ENCODE peak calls at places on chromosome 2, in nine cellular contexts. V, P, K, J, S, U, B, L and Y are unnamed samples. For H3K4me1, the result is how much of the 10 kb centered on the place peaks cover.

GRCh38 chr2:64291181-64291580 is 147.0 kb upstream of the PELI1 start:
- DNase-seq in V (no peak), P (no peak), K (no peak), J (no peak), S (no peak), U (peak), B (no peak), L (no peak), Y (no peak)

GRCh38 chr2:17538022-17538843 is 2.3 kb upstream of the VSNL1 start:
- DNase-seq in V (no peak), P (no peak), K (no peak), J (peak), S (no peak), U (peak), B (no peak), L (no peak), Y (no peak)

GRCh38 chr2:1210352-1210751 is 202.9 kb upstream of the TPO start:
- DNase-seq in V (no peak), P (no peak), K (no peak), J (no peak), S (no peak), U (no peak), B (no peak), L (no peak), Y (no peak)

GRCh38 chr2:168037772-168038171 is 209.6 kb downstream of the STK39 start:
- DNase-seq in V (no peak), P (no peak), K (no peak), J (no peak), S (no peak), U (no peak), B (no peak), L (no peak), Y (no peak)

GRCh38 chr2:20448246-20449046 is 1.6 kb downstream of the RHOB start:
- DNase-seq in V (no peak), P (no peak), K (no peak), J (no peak), S (no peak), U (no peak), B (no peak), L (no peak), Y (no peak)

GRCh38 chr2:212360068-212360460 is 178.5 kb downstream of the ERBB4 start:
- DNase-seq in V (no peak), P (no peak), K (no peak), J (no peak), S (no peak), U (no peak), B (no peak), L (no peak), Y (no peak)

GRCh38 chr2:99430614-99431258 is 59.1 kb downstream of the REV1 start:
- DNase-seq in V (no peak), P (no peak), K (no peak), J (no peak), S (no peak), U (no peak), B (no peak), L (no peak), Y (no peak)

GRCh38 chr2:54809814-54810213 is 86.4 kb downstream of the EML6 start:
- DNase-seq in V (no peak), P (no peak), K (no peak), J (no peak), S (no peak), U (no peak), B (no peak), L (no peak), Y (no peak)

GRCh38 chr2:231357931-231358330 is 37.6 kb upstream of the B3GNT7 start:
- DNase-seq in V (no peak), P (peak), K (no peak), J (no peak), S (no peak), U (no peak), B (no peak), L (no peak), Y (no peak)

GRCh38 chr2:204425821-204426220 is 119.5 kb upstream of the PARD3B start:
- DNase-seq in V (no peak), P (no peak), K (no peak), J (no peak), S (no peak), U (no peak), B (no peak), L (no peak), Y (no peak)

GRCh38 chr2:96546321-96546720 is 9.8 kb downstream of the ARID5A start:
- DNase-seq in V (no peak), P (no peak), K (no peak), J (no peak), S (no peak), U (no peak), B (no peak), L (no peak), Y (no peak)

GRCh38 chr2:149598014-149598395 is 10.4 kb upstream of the MMADHC start:
- DNase-seq in V (no peak), P (no peak), K (no peak), J (no peak), S (no peak), U (peak), B (no peak), L (no peak), Y (no peak)

GRCh38 chr2:26075173-26075572 is 41.3 kb downstream of the RAB10 start:
- DNase-seq in V (no peak), P (no peak), K (no peak), J (no peak), S (no peak), U (no peak), B (no peak), L (no peak), Y (no peak)

DNA sequence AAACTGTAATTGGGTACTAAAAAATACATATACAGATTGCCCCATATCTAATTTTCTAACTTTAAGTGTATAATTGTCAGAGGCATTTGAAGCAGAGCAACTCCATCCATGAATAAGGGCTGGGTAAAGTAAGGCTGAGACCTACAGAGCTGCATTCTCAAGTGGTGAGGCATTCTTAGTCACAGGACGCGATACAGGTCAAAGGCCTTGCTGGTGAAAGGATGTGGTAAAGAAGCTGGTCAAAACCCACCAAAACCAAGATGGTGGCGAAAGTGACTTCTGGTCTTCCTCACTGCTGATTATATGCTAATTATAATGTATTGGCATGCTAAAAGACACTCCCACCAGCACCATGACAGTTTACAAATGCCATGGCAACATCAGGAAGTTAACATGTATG is 50.0 kb downstream of the SLC8A1 start:
- DNase-seq in V (no peak), P (no peak), K (no peak), J (no peak), S (no peak), U (no peak), B (no peak), L (no peak), Y (no peak)
- H3K27ac ChIP-seq in V (no peak), P (no peak), K (no peak), J (no peak), S (no peak), U (no peak), B (no peak), L (no peak), Y (no peak)

GRCh38 chr2:136132840-136133570 is 15.1 kb upstream of the CXCR4 start:
- DNase-seq in V (peak), P (no peak), K (no peak), J (no peak), S (no peak), U (no peak), B (no peak), L (no peak), Y (no peak)
- H3K4me1 ChIP-seq in V (half or more), P (under half), K (under half), J (under half), S (under half), U (under half), B (half or more), L (half or more), Y (half or more)

GRCh38 chr2:28809927-28810326 is 707 bp upstream of the SPDYA start:
- DNase-seq in V (no peak), P (no peak), K (no peak), J (no peak), S (no peak), U (no peak), B (no peak), L (no peak), Y (no peak)
- H3K4me3 ChIP-seq in V (no peak), P (peak), K (peak), J (peak), S (peak), U (peak), B (peak), L (no peak), Y (peak)

DNA sequence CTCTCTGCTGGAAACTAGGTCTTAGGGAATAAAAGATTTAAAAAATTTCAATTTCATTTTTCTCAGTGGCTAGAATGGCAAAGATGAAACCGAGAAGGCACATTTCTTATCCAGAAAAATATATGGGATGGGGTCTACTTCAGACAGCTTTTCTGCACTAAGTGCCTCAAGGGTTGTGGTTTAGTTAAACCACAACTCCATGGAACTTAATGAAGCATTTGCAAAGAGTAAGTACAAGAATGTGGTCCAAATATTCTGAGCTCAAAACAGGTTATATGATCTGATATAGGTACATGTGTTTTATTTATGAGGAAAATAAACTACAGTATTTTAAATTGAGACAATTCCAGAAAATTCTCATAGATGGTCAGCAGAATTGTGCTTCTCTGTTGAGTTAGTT is 101.8 kb upstream of the FZD5 start:
- DNase-seq in V (no peak), P (no peak), K (no peak), J (no peak), S (no peak), U (no peak), B (no peak), L (no peak), Y (no peak)
- H3K27ac ChIP-seq in V (no peak), P (no peak), K (no peak), J (no peak), S (no peak), U (no peak), B (no peak), L (no peak), Y (no peak)

DNA sequence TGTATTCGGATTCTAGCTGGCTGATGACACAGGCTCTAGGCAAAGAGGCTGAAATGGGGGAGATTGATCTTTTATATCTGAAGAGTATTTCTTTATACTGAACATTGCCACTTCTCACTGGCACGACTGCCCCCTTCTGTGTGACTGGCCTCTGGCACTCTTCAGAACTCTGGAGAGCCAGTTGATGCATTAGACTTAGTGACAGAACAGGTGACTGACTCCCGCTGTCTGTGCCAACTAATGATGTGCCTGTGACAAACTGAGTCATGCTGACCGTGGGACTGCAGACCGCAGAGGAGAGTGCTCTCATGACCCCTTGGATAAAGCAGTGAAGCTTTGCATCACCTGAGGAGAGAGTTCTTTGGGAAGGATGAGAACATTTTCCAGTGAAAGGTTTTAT is 14.4 kb downstream of the MGAT5 start:
- DNase-seq in V (no peak), P (no peak), K (no peak), J (no peak), S (no peak), U (no peak), B (no peak), L (no peak), Y (no peak)
- H3K4me1 ChIP-seq in V (under half), P (under half), K (under half), J (under half), S (under half), U (under half), B (under half), L (under half), Y (under half)

GRCh38 chr2:72864500-72864899 is 22.7 kb upstream of the SPR start:
- DNase-seq in V (no peak), P (no peak), K (no peak), J (no peak), S (no peak), U (no peak), B (no peak), L (no peak), Y (no peak)
- H3K4me3 ChIP-seq in V (no peak), P (no peak), K (no peak), J (no peak), S (no peak), U (no peak), B (no peak), L (no peak), Y (no peak)

GRCh38 chr2:19355416-19355821 is 3.0 kb downstream of the OSR1 start:
- DNase-seq in V (no peak), P (no peak), K (no peak), J (no peak), S (no peak), U (no peak), B (no peak), L (no peak), Y (no peak)

GRCh38 chr2:19354417-19355022 is 3.9 kb downstream of the OSR1 start:
- DNase-seq in V (no peak), P (no peak), K (no peak), J (no peak), S (no peak), U (no peak), B (no peak), L (no peak), Y (no peak)

GRCh38 chr2:19356545-19357382 is 1.7 kb downstream of the OSR1 start:
- DNase-seq in V (no peak), P (no peak), K (no peak), J (peak), S (no peak), U (no peak), B (no peak), L (no peak), Y (no peak)

GRCh38 chr2:19357383-19358241 is 811 bp downstream of the OSR1 start:
- DNase-seq in V (no peak), P (peak), K (no peak), J (peak), S (no peak), U (peak), B (no peak), L (no peak), Y (no peak)

GRCh38 chr2:19355931-19356544 is 2.4 kb downstream of the OSR1 start:
- DNase-seq in V (no peak), P (no peak), K (no peak), J (peak), S (no peak), U (no peak), B (no peak), L (no peak), Y (no peak)
- H3K27ac ChIP-seq in V (no peak), P (no peak), K (peak), J (no peak), S (no peak), U (peak), B (no peak), L (peak), Y (no peak)

GRCh38 chr2:152564754-152565551 is 152.3 kb downstream of the PRPF40A start:
- DNase-seq in V (no peak), P (no peak), K (no peak), J (no peak), S (peak), U (no peak), B (no peak), L (no peak), Y (no peak)

GRCh38 chr2:152566034-152566727 is 151.1 kb downstream of the PRPF40A start:
- DNase-seq in V (no peak), P (no peak), K (no peak), J (no peak), S (peak), U (no peak), B (no peak), L (no peak), Y (no peak)

GRCh38 chr2:152561251-152561650 is 156.0 kb downstream of the PRPF40A start:
- DNase-seq in V (no peak), P (no peak), K (no peak), J (no peak), S (no peak), U (no peak), B (no peak), L (no peak), Y (no peak)

GRCh38 chr2:152560163-152560562 is 157.1 kb downstream of the PRPF40A start:
- DNase-seq in V (no peak), P (no peak), K (no peak), J (no peak), S (no peak), U (no peak), B (no peak), L (no peak), Y (no peak)

GRCh38 chr2:152562208-152562884 is 154.9 kb downstream of the PRPF40A start:
- DNase-seq in V (no peak), P (no peak), K (no peak), J (no peak), S (no peak), U (no peak), B (no peak), L (no peak), Y (no peak)
- H3K4me1 ChIP-seq in V (under half), P (under half), K (under half), J (under half), S (under half), U (under half), B (under half), L (under half), Y (under half)

GRCh38 chr2:121530563-121531334 is at the start of gene RNU4ATAC:
- DNase-seq in V (peak), P (peak), K (peak), J (peak), S (peak), U (peak), B (peak), L (peak), Y (peak)

GRCh38 chr2:121530210-121530562 is 494 bp upstream of the RNU4ATAC start:
- DNase-seq in V (no peak), P (peak), K (no peak), J (peak), S (peak), U (peak), B (no peak), L (peak), Y (no peak)

GRCh38 chr2:121527009-121527682 is 3.5 kb upstream of the RNU4ATAC start:
- DNase-seq in V (no peak), P (no peak), K (no peak), J (no peak), S (no peak), U (no peak), B (no peak), L (no peak), Y (no peak)

GRCh38 chr2:121532347-121532766 is 1.7 kb downstream of the RNU4ATAC start:
- DNase-seq in V (no peak), P (no peak), K (no peak), J (no peak), S (no peak), U (no peak), B (no peak), L (no peak), Y (no peak)

DNA sequence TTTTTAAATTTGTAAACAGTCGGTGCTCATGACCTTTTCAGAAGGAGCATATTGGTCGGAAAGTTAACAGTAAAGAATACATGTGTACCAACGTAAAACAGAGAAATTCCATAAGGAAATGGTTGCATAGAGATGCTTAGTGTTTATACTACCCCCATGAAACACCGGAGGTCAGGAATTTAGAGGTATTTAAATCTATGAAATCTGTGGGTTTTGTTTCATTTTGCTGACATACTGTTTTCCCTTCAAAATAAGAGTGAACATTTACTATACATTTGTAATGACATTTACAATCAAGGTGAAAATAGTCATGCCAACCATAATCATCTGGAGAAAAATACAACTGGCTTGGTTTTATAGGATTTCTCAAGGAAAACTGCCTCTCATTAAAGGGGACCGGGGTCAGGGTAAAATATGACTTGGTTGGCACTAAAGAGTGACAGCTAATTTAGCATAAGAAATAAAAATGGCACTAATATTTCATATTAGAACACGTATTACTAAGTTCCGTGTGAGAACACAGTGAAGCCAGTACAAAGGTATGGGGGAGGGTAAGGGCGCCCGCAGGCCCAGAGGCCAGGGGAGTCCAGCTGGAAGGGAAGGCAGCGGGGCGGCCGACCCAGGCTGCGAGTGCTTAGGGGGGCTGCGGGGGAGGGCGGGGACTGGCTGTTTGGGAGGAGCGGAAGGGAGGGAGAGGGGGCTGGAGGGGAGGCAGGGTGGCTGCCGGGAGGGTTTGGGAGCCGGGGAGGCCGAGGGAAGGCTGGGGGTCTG is 1.1 kb upstream of the RNU4ATAC start:
- DNase-seq in V (peak), P (peak), K (no peak), J (peak), S (no peak), U (peak), B (no peak), L (no peak), Y (no peak)
- H3K4me3 ChIP-seq in V (peak), P (peak), K (peak), J (peak), S (peak), U (peak), B (peak), L (peak), Y (peak)

GRCh38 chr2:46125798-46126197 is 171.4 kb upstream of the EPAS1 start:
- DNase-seq in V (no peak), P (no peak), K (no peak), J (no peak), S (no peak), U (no peak), B (no peak), L (no peak), Y (no peak)
- H3K27ac ChIP-seq in V (no peak), P (no peak), K (no peak), J (no peak), S (no peak), U (no peak), B (no peak), L (no peak), Y (no peak)